ENCODE peak calls at places on chromosomes 11 and 22, in eight cellular contexts. One of them, this sample, is unnamed.

GRCh38 chr11:111427471-111427912 is 48.4 kb upstream of the POU2AF1 start:
- DNase-seq in epithelial cell of prostate: no peak
- DNase-seq in cardiac fibroblast: no peak
- DNase-seq in endothelial cell: no peak
- DNase-seq in SJSA1: no peak
- DNase-seq in amygdala: no peak
- DNase-seq in vagina: no peak
- DNase-seq in mammary epithelial cell: peak; percentile 25
- DNase-seq in this sample: no peak

GRCh38 chr11:926341-926916 is 759 bp downstream of the AP2A2 start:
- DNase-seq in amygdala: no peak
- DNase-seq in endothelial cell: peak; percentile 45
- DNase-seq in epithelial cell of prostate: no peak
- DNase-seq in vagina: no peak
- DNase-seq in SJSA1: no peak
- DNase-seq in cardiac fibroblast: peak; percentile 69
- DNase-seq in mammary epithelial cell: peak; percentile 66
- DNase-seq in this sample: peak; percentile 68

GRCh38 chr22:28894793-28895192 is 11.4 kb downstream of the ZNRF3 start:
- DNase-seq in cardiac fibroblast: no peak
- DNase-seq in endothelial cell: no peak
- DNase-seq in mammary epithelial cell: no peak
- DNase-seq in amygdala: no peak
- DNase-seq in SJSA1: no peak
- DNase-seq in epithelial cell of prostate: no peak
- DNase-seq in vagina: no peak
- DNase-seq in this sample: no peak

GRCh38 chr11:13962562-13963168 is at the start of gene SPON1:
- DNase-seq in endothelial cell: peak; percentile 79
- DNase-seq in cardiac fibroblast: peak; percentile 41
- DNase-seq in amygdala: peak; percentile 37
- DNase-seq in epithelial cell of prostate: no peak
- DNase-seq in mammary epithelial cell: peak; percentile 27
- DNase-seq in SJSA1: peak; percentile 80
- DNase-seq in vagina: peak; percentile 84
- DNase-seq in this sample: peak; percentile 77

GRCh38 chr11:116641561-116642045 is 131.2 kb downstream of the BUD13 start:
- DNase-seq in cardiac fibroblast: peak; percentile 34
- DNase-seq in amygdala: no peak
- DNase-seq in epithelial cell of prostate: no peak
- DNase-seq in endothelial cell: peak; percentile 73
- DNase-seq in vagina: peak; percentile 60
- DNase-seq in SJSA1: no peak
- DNase-seq in mammary epithelial cell: peak; percentile 14
- DNase-seq in this sample: peak; percentile 74

GRCh38 chr11:133968300-133968699 is 11.5 kb upstream of the IGSF9B start:
- DNase-seq in SJSA1: no peak
- DNase-seq in vagina: no peak
- DNase-seq in mammary epithelial cell: no peak
- DNase-seq in endothelial cell: peak; percentile 65
- DNase-seq in amygdala: no peak
- DNase-seq in epithelial cell of prostate: no peak
- DNase-seq in cardiac fibroblast: no peak
- DNase-seq in this sample: no peak

GRCh38 chr11:10604340-10604748 is 35.9 kb upstream of the LYVE1 start:
- DNase-seq in SJSA1: no peak
- DNase-seq in endothelial cell: no peak
- DNase-seq in cardiac fibroblast: peak; percentile 60
- DNase-seq in mammary epithelial cell: peak; percentile 72
- DNase-seq in vagina: peak; percentile 82
- DNase-seq in amygdala: no peak
- DNase-seq in epithelial cell of prostate: no peak
- DNase-seq in this sample: no peak

GRCh38 chr11:109729761-109730160 is 307.8 kb downstream of the C11orf87 start:
- DNase-seq in mammary epithelial cell: no peak
- DNase-seq in SJSA1: no peak
- DNase-seq in epithelial cell of prostate: no peak
- DNase-seq in amygdala: no peak
- DNase-seq in vagina: no peak
- DNase-seq in cardiac fibroblast: no peak
- DNase-seq in endothelial cell: no peak
- DNase-seq in this sample: no peak

GRCh38 chr22:42611076-42611475 is 3.6 kb downstream of the POLDIP3 start:
- DNase-seq in cardiac fibroblast: no peak
- DNase-seq in epithelial cell of prostate: no peak
- DNase-seq in SJSA1: no peak
- DNase-seq in endothelial cell: no peak
- DNase-seq in mammary epithelial cell: no peak
- DNase-seq in vagina: no peak
- DNase-seq in amygdala: no peak
- DNase-seq in this sample: no peak

GRCh38 chr11:130918081-130918480 is 1.8 kb upstream of the SNX19 start:
- DNase-seq in epithelial cell of prostate: no peak
- DNase-seq in mammary epithelial cell: no peak
- DNase-seq in endothelial cell: no peak
- DNase-seq in SJSA1: no peak
- DNase-seq in vagina: no peak
- DNase-seq in cardiac fibroblast: no peak
- DNase-seq in amygdala: no peak
- DNase-seq in this sample: no peak